ENCODE peak calls at places on chromosomes 6 and 20, in five cellular contexts. One of them, this sample, is unnamed.
A peak's percentile ranks its signal among the peaks of the same experiment; 100 is the strongest.

GRCh38 chr6:165872811-165873210 is 209.8 kb upstream of the PDE10A start:
- DNase-seq in PC-3: no peak
- DNase-seq in pancreas: no peak
- DNase-seq in AG04450: no peak
- DNase-seq in Peyer's patch: no peak
- DNase-seq in this sample: no peak

GRCh38 chr6:114064862-114065261 is 93.9 kb upstream of the HDAC2 start:
- DNase-seq in PC-3: no peak
- DNase-seq in pancreas: no peak
- DNase-seq in AG04450: no peak
- DNase-seq in Peyer's patch: no peak
- DNase-seq in this sample: no peak

GRCh38 chr6:132746049-132746448 is 11.7 kb downstream of the VNN2 start:
- DNase-seq in PC-3: no peak
- DNase-seq in pancreas: no peak
- DNase-seq in AG04450: no peak
- DNase-seq in Peyer's patch: no peak
- DNase-seq in this sample: peak; percentile 1

GRCh38 chr6:134296762-134297161 is 21.1 kb downstream of the SGK1 start:
- DNase-seq in PC-3: no peak
- DNase-seq in pancreas: no peak
- DNase-seq in AG04450: no peak
- DNase-seq in Peyer's patch: no peak
- DNase-seq in this sample: no peak

GRCh38 chr6:126182650-126183311 is 157.1 kb upstream of the CENPW start:
- DNase-seq in PC-3: peak; percentile 68
- DNase-seq in pancreas: no peak
- DNase-seq in AG04450: no peak
- DNase-seq in Peyer's patch: no peak
- DNase-seq in this sample: no peak

GRCh38 chr6:20542927-20543602 is 8.8 kb downstream of the CDKAL1 start:
- DNase-seq in PC-3: peak; percentile 99
- DNase-seq in pancreas: no peak
- DNase-seq in AG04450: peak; percentile 43
- DNase-seq in Peyer's patch: no peak
- DNase-seq in this sample: peak; percentile 48

GRCh38 chr6:161100072-161100471 is 108.5 kb downstream of the MAP3K4 start:
- DNase-seq in PC-3: no peak
- DNase-seq in pancreas: no peak
- DNase-seq in AG04450: no peak
- DNase-seq in Peyer's patch: no peak
- DNase-seq in this sample: no peak

GRCh38 chr6:36443951-36444428 is 1.2 kb downstream of the KCTD20 start:
- DNase-seq in PC-3: peak; percentile 57
- DNase-seq in pancreas: no peak
- DNase-seq in AG04450: no peak
- DNase-seq in Peyer's patch: no peak
- DNase-seq in this sample: no peak

GRCh38 chr6:15341311-15341710 is 95.4 kb downstream of the JARID2 start:
- DNase-seq in PC-3: peak; percentile 53
- DNase-seq in pancreas: no peak
- DNase-seq in AG04450: no peak
- DNase-seq in Peyer's patch: no peak
- DNase-seq in this sample: no peak

GRCh38 chr6:156747715-156748114 is 29.5 kb upstream of the ARID1B start:
- DNase-seq in PC-3: no peak
- DNase-seq in pancreas: no peak
- DNase-seq in AG04450: no peak
- DNase-seq in Peyer's patch: no peak
- DNase-seq in this sample: no peak

DNA sequence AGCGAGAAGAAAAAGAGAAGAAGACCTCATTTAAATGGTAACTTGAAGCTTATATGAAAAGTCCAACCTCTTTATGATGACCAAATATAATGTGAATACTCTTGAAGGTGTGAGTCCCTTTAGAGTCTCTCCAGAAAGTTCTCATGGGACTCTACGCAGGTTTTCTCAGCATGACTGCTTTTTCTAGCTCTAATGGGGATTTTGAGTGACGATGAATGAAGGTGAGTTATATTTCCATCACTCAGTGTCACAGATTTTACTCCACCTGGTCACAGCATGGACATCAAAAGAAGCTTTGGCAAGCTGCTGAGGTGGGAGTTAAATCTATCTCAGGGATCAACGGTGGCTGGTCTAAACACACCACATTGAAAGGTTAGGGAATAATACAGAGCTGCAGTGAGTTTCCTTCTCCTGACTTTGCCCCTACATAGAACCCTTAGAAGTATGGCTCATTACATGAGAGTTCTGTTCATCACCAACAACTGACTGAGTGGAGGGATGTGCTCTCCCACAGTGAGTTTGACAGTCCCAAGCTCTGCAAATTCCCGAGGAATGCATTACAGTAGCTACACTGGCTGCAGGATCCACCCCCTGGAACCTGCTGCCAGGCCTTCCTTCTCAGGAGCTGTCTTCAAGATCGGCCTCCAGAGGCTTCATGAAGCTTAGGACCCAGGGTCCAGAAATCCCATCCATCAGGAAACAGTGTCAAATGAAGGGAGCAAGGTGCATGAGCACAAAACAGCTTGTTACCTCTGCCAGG is 126.8 kb downstream of the FOXC1 start:
- DNase-seq in PC-3: no peak
- DNase-seq in pancreas: no peak
- DNase-seq in AG04450: no peak
- DNase-seq in Peyer's patch: no peak
- DNase-seq in this sample: no peak
- H3K4me3 ChIP-seq in PC-3: no peak overlapping the region
- H3K4me3 ChIP-seq in pancreas: no peak overlapping the region
- H3K4me3 ChIP-seq in AG04450: no peak overlapping the region
- H3K4me3 ChIP-seq in Peyer's patch: no peak overlapping the region
- H3K4me3 ChIP-seq in this sample: no peak overlapping the region

GRCh38 chr20:19992996-19993908 is 23.9 kb upstream of the NAA20 start:
- DNase-seq in PC-3: peak; percentile 91
- DNase-seq in pancreas: peak; percentile 58
- DNase-seq in AG04450: peak; percentile 65
- DNase-seq in Peyer's patch: no peak
- DNase-seq in this sample: peak; percentile 94
- H3K4me3 ChIP-seq in PC-3: peak overlapping the region; percentile 52
- H3K4me3 ChIP-seq in pancreas: no peak overlapping the region
- H3K4me3 ChIP-seq in AG04450: peak overlapping the region; percentile 39
- H3K4me3 ChIP-seq in Peyer's patch: no peak overlapping the region
- H3K4me3 ChIP-seq in this sample: peak overlapping the region; percentile 38

GRCh38 chr6:117536317-117536716 is 53.8 kb downstream of the DCBLD1 start:
- DNase-seq in PC-3: no peak
- DNase-seq in pancreas: no peak
- DNase-seq in AG04450: no peak
- DNase-seq in Peyer's patch: no peak
- DNase-seq in this sample: peak; percentile 34

GRCh38 chr6:117531346-117531745 is 48.9 kb downstream of the DCBLD1 start:
- DNase-seq in PC-3: no peak
- DNase-seq in pancreas: no peak
- DNase-seq in AG04450: no peak
- DNase-seq in Peyer's patch: no peak
- DNase-seq in this sample: peak; percentile 16

GRCh38 chr6:117531758-117532276 is 49.3 kb downstream of the DCBLD1 start:
- DNase-seq in PC-3: no peak
- DNase-seq in pancreas: no peak
- DNase-seq in AG04450: no peak
- DNase-seq in Peyer's patch: no peak
- DNase-seq in this sample: no peak

GRCh38 chr6:117533775-117534174 is 51.3 kb downstream of the DCBLD1 start:
- DNase-seq in PC-3: no peak
- DNase-seq in pancreas: no peak
- DNase-seq in AG04450: no peak
- DNase-seq in Peyer's patch: no peak
- DNase-seq in this sample: no peak

GRCh38 chr6:117534974-117535373 is 52.5 kb downstream of the DCBLD1 start:
- DNase-seq in PC-3: no peak
- DNase-seq in pancreas: no peak
- DNase-seq in AG04450: no peak
- DNase-seq in Peyer's patch: no peak
- DNase-seq in this sample: no peak
- H3K4me3 ChIP-seq in PC-3: no peak overlapping the region
- H3K4me3 ChIP-seq in pancreas: no peak overlapping the region
- H3K4me3 ChIP-seq in AG04450: no peak overlapping the region
- H3K4me3 ChIP-seq in Peyer's patch: no peak overlapping the region
- H3K4me3 ChIP-seq in this sample: no peak overlapping the region

DNA sequence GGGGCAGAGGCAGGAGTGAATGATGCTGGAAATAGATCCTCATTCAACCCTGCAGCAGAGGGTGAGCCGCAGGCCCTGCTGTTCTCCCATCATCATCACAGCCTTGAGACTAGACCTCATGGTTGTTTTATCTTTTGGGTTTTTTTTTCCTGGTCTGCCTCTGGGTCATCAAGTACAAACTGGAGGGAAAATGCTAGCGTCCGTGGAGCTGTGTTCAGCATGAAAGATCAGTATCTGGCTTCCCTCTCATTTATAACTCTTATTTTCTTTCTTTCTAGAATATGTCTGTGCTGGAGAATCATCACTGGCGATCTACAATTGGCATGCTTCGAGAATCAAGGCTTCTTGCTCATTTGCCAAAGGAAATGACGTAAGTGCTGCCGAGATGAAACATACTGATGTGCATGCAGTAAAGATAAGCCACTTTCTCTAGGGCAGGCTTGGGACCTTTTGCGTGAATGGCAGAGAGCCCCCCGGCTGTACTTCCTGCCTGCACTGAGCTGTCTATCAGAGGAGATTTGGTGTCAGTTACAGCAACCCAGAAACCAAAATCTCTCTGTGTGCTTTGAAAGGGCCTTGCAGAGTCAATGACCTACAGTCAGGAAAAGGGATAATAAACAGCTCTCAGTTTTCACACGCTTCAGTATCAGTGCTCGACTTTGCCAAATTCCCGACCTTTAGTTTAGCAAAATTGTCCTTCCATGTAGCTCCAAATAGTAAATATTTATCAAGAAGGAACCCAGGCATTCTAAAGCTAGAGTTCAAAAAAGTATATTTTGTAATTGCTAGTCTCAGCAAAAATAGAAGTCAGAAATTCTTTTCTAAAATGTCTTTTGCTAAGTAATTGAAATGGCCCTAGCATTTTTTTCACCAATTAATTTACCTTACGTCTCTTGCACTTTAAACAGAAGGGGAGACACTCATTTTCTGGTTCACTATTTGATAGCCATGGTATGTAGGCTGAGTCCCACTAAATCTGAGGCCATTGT is 76.3 kb downstream of the MTFR2 start:
- DNase-seq in PC-3: no peak
- DNase-seq in pancreas: peak; percentile 18
- DNase-seq in AG04450: peak; percentile 58
- DNase-seq in Peyer's patch: no peak
- DNase-seq in this sample: no peak
- H3K4me3 ChIP-seq in PC-3: no peak overlapping the region
- H3K4me3 ChIP-seq in pancreas: no peak overlapping the region
- H3K4me3 ChIP-seq in AG04450: no peak overlapping the region
- H3K4me3 ChIP-seq in Peyer's patch: no peak overlapping the region
- H3K4me3 ChIP-seq in this sample: no peak overlapping the region

DNA sequence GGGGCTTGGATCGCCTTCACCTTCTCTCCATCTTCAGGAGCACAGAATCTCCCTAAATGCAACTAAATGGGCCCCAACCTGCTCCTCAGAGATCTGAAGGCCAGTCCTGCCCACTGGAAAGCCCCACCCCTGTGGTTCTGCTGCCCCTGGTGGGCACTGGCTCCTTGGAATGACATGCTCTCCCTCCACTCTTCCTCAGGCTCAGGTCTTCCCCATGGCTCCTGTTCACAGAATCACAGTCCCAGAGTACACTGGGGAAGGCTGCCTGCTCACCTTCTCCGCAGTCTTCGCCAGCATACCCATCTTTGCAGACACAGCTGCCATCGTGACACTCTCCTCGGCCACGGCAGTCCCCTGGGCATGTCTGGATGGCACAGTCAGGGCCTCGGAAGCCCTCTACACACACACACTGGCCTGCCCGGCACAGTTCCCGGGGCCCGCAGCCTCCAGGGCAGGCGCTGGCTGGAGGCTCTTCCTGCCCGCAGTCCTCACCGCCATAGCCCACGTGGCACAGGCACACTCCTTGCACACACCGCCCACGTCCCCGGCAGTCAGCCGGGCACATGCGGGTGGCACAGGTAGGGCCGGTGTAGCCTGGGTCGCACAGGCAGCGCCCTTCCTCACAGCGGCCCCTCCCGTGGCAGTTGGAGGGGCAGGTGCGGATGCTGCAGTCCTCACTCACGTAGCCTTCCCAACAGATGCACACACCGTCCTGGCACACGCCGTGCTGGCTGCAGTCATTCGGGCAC is 13.6 kb downstream of the TNXB start:
- DNase-seq in PC-3: no peak
- DNase-seq in pancreas: no peak
- DNase-seq in AG04450: no peak
- DNase-seq in Peyer's patch: no peak
- DNase-seq in this sample: no peak
- H3K4me3 ChIP-seq in PC-3: no peak overlapping the region
- H3K4me3 ChIP-seq in pancreas: no peak overlapping the region
- H3K4me3 ChIP-seq in AG04450: no peak overlapping the region
- H3K4me3 ChIP-seq in Peyer's patch: no peak overlapping the region
- H3K4me3 ChIP-seq in this sample: no peak overlapping the region

GRCh38 chr20:3088031-3088430 is 3.5 kb upstream of the AVP start:
- DNase-seq in PC-3: no peak
- DNase-seq in pancreas: no peak
- DNase-seq in AG04450: no peak
- DNase-seq in Peyer's patch: no peak
- DNase-seq in this sample: no peak

GRCh38 chr20:3094848-3095629 is 10.5 kb upstream of the AVP start:
- DNase-seq in PC-3: no peak
- DNase-seq in pancreas: no peak
- DNase-seq in AG04450: no peak
- DNase-seq in Peyer's patch: no peak
- DNase-seq in this sample: no peak

GRCh38 chr20:3093861-3094361 is 9.4 kb upstream of the AVP start:
- DNase-seq in PC-3: no peak
- DNase-seq in pancreas: no peak
- DNase-seq in AG04450: no peak
- DNase-seq in Peyer's patch: no peak
- DNase-seq in this sample: no peak

GRCh38 chr20:3090565-3090964 is 6.0 kb upstream of the AVP start:
- DNase-seq in PC-3: no peak
- DNase-seq in pancreas: no peak
- DNase-seq in AG04450: no peak
- DNase-seq in Peyer's patch: no peak
- DNase-seq in this sample: no peak

GRCh38 chr20:3092611-3093379 is 8.3 kb upstream of the AVP start:
- DNase-seq in PC-3: no peak
- DNase-seq in pancreas: no peak
- DNase-seq in AG04450: no peak
- DNase-seq in Peyer's patch: no peak
- DNase-seq in this sample: no peak
- H3K4me3 ChIP-seq in PC-3: no peak overlapping the region
- H3K4me3 ChIP-seq in pancreas: no peak overlapping the region
- H3K4me3 ChIP-seq in AG04450: peak overlapping the region; percentile 22
- H3K4me3 ChIP-seq in Peyer's patch: peak overlapping the region; percentile 34
- H3K4me3 ChIP-seq in this sample: peak overlapping the region; percentile 24